ENCODE peak calls at places on chromosomes 12 and 14, in four cellular contexts. M, W, H and Z are unnamed samples.
A peak's percentile ranks its signal among the peaks of the same experiment; 100 is the strongest.

GRCh38 chr12:121963341-121964018 is 45.1 kb downstream of the CFAP251 start:
- DNase-seq in M (no peak), W (no peak), H (no peak), Z (no peak)

GRCh38 chr12:105562727-105563072 is 232.2 kb downstream of the C12orf75 start:
- DNase-seq in M (no peak), W (no peak), H (no peak), Z (no peak)

GRCh38 chr12:107035733-107036132 is 48.8 kb upstream of the MTERF2 start:
- DNase-seq in M (no peak), W (no peak), H (no peak), Z (no peak)

GRCh38 chr12:95532851-95533250 is 18.4 kb downstream of the USP44 start:
- DNase-seq in M (no peak), W (no peak), H (no peak), Z (no peak)

GRCh38 chr14:54503476-54503875 is 6.2 kb upstream of the CGRRF1 start:
- DNase-seq in M (no peak), W (no peak), H (no peak), Z (no peak)

GRCh38 chr12:76220980-76221379 is 127.2 kb downstream of the BBS10 start:
- DNase-seq in M (no peak), W (no peak), H (no peak), Z (no peak)

GRCh38 chr12:13661005-13661887 is 320.2 kb downstream of the GRIN2B start:
- DNase-seq in M (no peak), W (peak; percentile 15), H (peak; percentile 33), Z (peak; percentile 50)

GRCh38 chr12:115871714-115872113 is 405.8 kb downstream of the MED13L start:
- DNase-seq in M (no peak), W (peak; percentile 10), H (no peak), Z (no peak)

GRCh38 chr14:34843011-34843554 is 32.1 kb downstream of the BAZ1A start:
- DNase-seq in M (no peak), W (no peak), H (no peak), Z (no peak)

GRCh38 chr12:125029756-125030358 is 35.4 kb upstream of the AACS start:
- DNase-seq in M (no peak), W (no peak), H (no peak), Z (no peak)

GRCh38 chr12:113049976-113050742 is 6.4 kb upstream of the DTX1 start:
- DNase-seq in M (no peak), W (no peak), H (no peak), Z (no peak)

GRCh38 chr14:33647385-33647786 is 303.5 kb downstream of the EGLN3 start:
- DNase-seq in M (no peak), W (peak; percentile 5), H (no peak), Z (no peak)

GRCh38 chr14:100522616-100523021 is 64.6 kb downstream of the BEGAIN start:
- DNase-seq in M (peak; percentile 48), W (no peak), H (no peak), Z (no peak)

GRCh38 chr12:39846971-39847661 is 227.5 kb upstream of the ABCD2 start:
- DNase-seq in M (no peak), W (no peak), H (no peak), Z (no peak)

GRCh38 chr14:99040711-99041110 is 231.3 kb downstream of the BCL11B start:
- DNase-seq in M (peak; percentile 70), W (no peak), H (no peak), Z (no peak)

GRCh38 chr14:32896979-32897723 is 41.5 kb upstream of the NPAS3 start:
- DNase-seq in M (no peak), W (peak; percentile 10), H (no peak), Z (no peak)

GRCh38 chr14:67360469-67361206 is 510 bp downstream of the EIF2S1 start:
- DNase-seq in M (no peak), W (no peak), H (no peak), Z (no peak)

GRCh38 chr12:92028039-92028709 is 117.5 kb downstream of the BTG1 start:
- DNase-seq in M (no peak), W (no peak), H (no peak), Z (no peak)

GRCh38 chr14:91372680-91373495 is 44.7 kb downstream of the CCDC88C start:
- DNase-seq in M (no peak), W (no peak), H (no peak), Z (peak; percentile 39)

GRCh38 chr12:57142727-57143126 is 4.7 kb downstream of the LRP1-AS start:
- DNase-seq in M (no peak), W (no peak), H (no peak), Z (no peak)

GRCh38 chr14:30621354-30621953 is 665 bp upstream of the SCFD1 start:
- DNase-seq in M (no peak), W (no peak), H (no peak), Z (peak; percentile 35)

GRCh38 chr12:106712768-106713167 is 61.7 kb upstream of the RIC8B start:
- DNase-seq in M (no peak), W (no peak), H (no peak), Z (no peak)

GRCh38 chr12:6199211-6199530 is 1.0 kb upstream of the CD9 start:
- DNase-seq in M (peak; percentile 52), W (no peak), H (no peak), Z (no peak)

GRCh38 chr14:55127491-55127951 is 1.5 kb upstream of the LGALS3 start:
- DNase-seq in M (no peak), W (no peak), H (no peak), Z (no peak)

GRCh38 chr14:88864198-88864597 is 39.7 kb downstream of the TTC8 start:
- DNase-seq in M (no peak), W (no peak), H (no peak), Z (no peak)

GRCh38 chr12:112347521-112347920 is 34.7 kb downstream of the HECTD4 start:
- DNase-seq in M (no peak), W (no peak), H (no peak), Z (no peak)

GRCh38 chr14:71431169-71431525 is 501.1 kb upstream of the RGS6 start:
- DNase-seq in M (no peak), W (no peak), H (no peak), Z (no peak)

GRCh38 chr14:97185186-97185585 is 388.0 kb downstream of the VRK1 start:
- DNase-seq in M (no peak), W (peak; percentile 4), H (no peak), Z (no peak)

GRCh38 chr12:40164034-40164433 is 58.2 kb upstream of the SLC2A13 start:
- DNase-seq in M (no peak), W (no peak), H (no peak), Z (no peak)

GRCh38 chr14:77409131-77409533 is 14.2 kb downstream of the NOXRED1 start:
- DNase-seq in M (no peak), W (no peak), H (no peak), Z (no peak)

GRCh38 chr14:24368562-24369252 is 723 bp downstream of the NFATC4 start:
- DNase-seq in M (no peak), W (no peak), H (peak; percentile 46), Z (peak; percentile 70)

GRCh38 chr14:105272623-105273022 is 24.3 kb downstream of the BTBD6 start:
- DNase-seq in M (no peak), W (no peak), H (no peak), Z (no peak)
- H3K27ac ChIP-seq in M (peak overlapping the region; percentile 34), W (no peak overlapping the region), H (no peak overlapping the region), Z (no peak overlapping the region)

GRCh38 chr12:9936597-9936996 is 4.4 kb upstream of the CLEC2A start:
- DNase-seq in M (no peak), W (no peak), H (no peak), Z (no peak)

GRCh38 chr12:9943244-9943643 is 11.1 kb upstream of the CLEC2A start:
- DNase-seq in M (peak; percentile 77), W (no peak), H (no peak), Z (no peak)

GRCh38 chr12:9941838-9942237 is 9.7 kb upstream of the CLEC2A start:
- DNase-seq in M (no peak), W (no peak), H (no peak), Z (no peak)

GRCh38 chr12:9944404-9944803 is 12.2 kb upstream of the CLEC2A start:
- DNase-seq in M (no peak), W (no peak), H (no peak), Z (no peak)

DNA sequence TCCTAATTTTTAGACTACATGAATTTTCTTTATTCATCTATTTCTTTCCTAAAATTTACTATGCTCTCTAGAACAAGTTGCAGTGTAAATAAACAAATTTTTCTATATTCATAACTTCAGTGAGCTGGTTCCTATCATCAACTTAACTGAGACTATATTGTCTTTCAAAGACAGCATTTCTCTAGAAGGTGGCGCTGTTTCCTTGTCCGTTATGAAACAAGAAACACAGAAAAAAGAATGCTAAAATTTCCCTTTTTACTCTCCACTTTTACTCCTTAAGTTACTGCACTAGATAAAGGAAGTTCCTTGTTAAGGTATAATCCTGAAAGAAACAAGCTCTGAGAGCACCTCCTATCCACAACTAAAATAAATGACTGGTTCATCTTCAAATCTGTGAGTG is 8.2 kb upstream of the CLEC2A start:
- DNase-seq in M (no peak), W (no peak), H (no peak), Z (no peak)
- TF ChIP-seq CTCF in M (no peak), W (peak; percentile 27), H (no peak), Z (no peak)

GRCh38 chr12:41361791-41362190 is 173.7 kb downstream of the PDZRN4 start:
- DNase-seq in M (no peak), W (no peak), H (no peak), Z (no peak)
- H3K27ac ChIP-seq in M (no peak overlapping the region), W (no peak overlapping the region), H (no peak overlapping the region), Z (no peak overlapping the region)

GRCh38 chr12:53267309-53268008 is 640 bp upstream of the ESPL1 start:
- DNase-seq in M (peak; percentile 64), W (no peak), H (no peak), Z (no peak)
- TF ChIP-seq CTCF in M (no peak), W (no peak), H (no peak), Z (no peak)

GRCh38 chr12:52426034-52426433 is 8.1 kb downstream of the KRT75 start:
- DNase-seq in M (no peak), W (no peak), H (no peak), Z (no peak)

GRCh38 chr12:52419656-52420055 is 13.5 kb upstream of the KRT82 start:
- DNase-seq in M (no peak), W (no peak), H (no peak), Z (no peak)

GRCh38 chr12:52425466-52425865 is 8.7 kb downstream of the KRT75 start:
- DNase-seq in M (no peak), W (no peak), H (no peak), Z (no peak)

GRCh38 chr12:52423661-52424503 is 10.3 kb downstream of the KRT75 start:
- DNase-seq in M (no peak), W (no peak), H (no peak), Z (no peak)

DNA sequence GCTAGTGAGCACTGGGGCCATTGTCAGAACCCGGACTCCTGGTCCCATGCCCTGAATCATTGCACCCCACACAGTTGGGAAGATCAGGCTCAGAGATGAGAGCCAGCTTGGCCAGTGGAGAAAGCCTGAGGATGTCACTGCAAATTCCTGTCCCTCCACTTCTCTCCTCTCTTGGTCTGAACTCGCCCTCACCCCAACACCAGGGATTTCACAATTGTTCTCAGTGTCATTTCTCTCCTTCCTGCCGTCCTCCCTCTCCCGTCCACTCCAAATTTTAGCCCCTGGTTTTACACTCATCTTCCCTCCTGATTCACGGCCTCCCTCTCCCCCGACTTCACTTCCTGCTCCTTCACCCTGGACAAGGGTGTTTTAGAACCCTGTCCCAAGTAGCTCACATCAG is 11.1 kb downstream of the KRT75 start:
- DNase-seq in M (no peak), W (no peak), H (no peak), Z (no peak)
- H3K27ac ChIP-seq in M (peak overlapping the region; percentile 37), W (no peak overlapping the region), H (no peak overlapping the region), Z (no peak overlapping the region)